ENCODE peak calls at places on chromosomes 4 and X, in four cellular contexts. E is LoVo, I is testis, Z is endothelial cell. D is an unnamed sample.

GRCh38 chr4:149371021-149371420 is 444.6 kb downstream of the IQCM start:
- DNase-seq in Z (no peak), E (peak), I (peak), D (peak)

GRCh38 chr4:40492747-40493146 is 136.9 kb downstream of the RBM47 start:
- DNase-seq in E (no peak), I (no peak), Z (no peak), D (no peak)

GRCh38 chrX:20454117-20454516 is 187.4 kb upstream of the RPS6KA3 start:
- DNase-seq in E (no peak), I (no peak), Z (no peak), D (no peak)

GRCh38 chr4:61532324-61532723 is 332.2 kb downstream of the ADGRL3 start:
- DNase-seq in E (no peak), Z (no peak), I (no peak), D (no peak)

GRCh38 chr4:6198278-6198677 is 2.1 kb downstream of the JAKMIP1 start:
- DNase-seq in Z (no peak), E (no peak), I (no peak), D (no peak)

GRCh38 chr4:142091085-142091513 is 454.7 kb downstream of the IL15 start:
- DNase-seq in Z (no peak), I (peak), E (no peak), D (peak)

GRCh38 chr4:157912212-157912611 is 260.6 kb downstream of the GASK1B start:
- DNase-seq in Z (no peak), I (no peak), E (no peak), D (no peak)

GRCh38 chr4:141898336-141898735 is 262.0 kb downstream of the IL15 start:
- DNase-seq in E (no peak), Z (no peak), I (no peak), D (no peak)

GRCh38 chr4:101284546-101284945 is 62.8 kb downstream of the PPP3CA start:
- DNase-seq in I (no peak), Z (no peak), E (no peak), D (no peak)

GRCh38 chr4:100935090-100935489 is 412.2 kb downstream of the PPP3CA start:
- DNase-seq in I (peak), Z (no peak), E (no peak), D (no peak)

GRCh38 chrX:145631461-145631951 is 186.1 kb upstream of the SLITRK2 start:
- DNase-seq in I (peak), Z (no peak), E (no peak), D (no peak)

GRCh38 chrX:12210921-12211320 is 72.6 kb downstream of the FRMPD4 start:
- DNase-seq in E (peak), Z (no peak), I (no peak), D (no peak)

GRCh38 chr4:139229534-139230039 is 50.4 kb downstream of the MGARP start:
- DNase-seq in Z (no peak), E (peak), I (peak), D (no peak)

GRCh38 chr4:179595671-179596410 is 2153.6 kb upstream of the AGA start:
- DNase-seq in Z (no peak), E (no peak), I (no peak), D (no peak)

GRCh38 chr4:108849611-108850406 is 87.0 kb upstream of the ETNPPL start:
- DNase-seq in E (no peak), I (no peak), Z (no peak), D (no peak)

GRCh38 chrX:108285361-108285760 is 152.9 kb downstream of the COL4A6 start:
- DNase-seq in I (no peak), E (no peak), Z (no peak), D (no peak)

GRCh38 chr4:102543030-102543505 is 41.9 kb downstream of the NFKB1 start:
- DNase-seq in Z (no peak), E (no peak), I (no peak), D (no peak)

GRCh38 chr4:107862658-107863057 is 37.9 kb downstream of the SGMS2 start:
- DNase-seq in I (no peak), Z (no peak), E (peak), D (no peak)

GRCh38 chrX:109600114-109600710 is 24.8 kb downstream of the KCNE5 start:
- DNase-seq in E (no peak), I (peak), Z (no peak), D (no peak)

GRCh38 chrX:69109706-69110635 is 55.3 kb downstream of the PJA1 start:
- DNase-seq in I (no peak), Z (no peak), E (peak), D (no peak)

GRCh38 chr4:76339364-76339763 is 32.8 kb downstream of the STBD1 start:
- DNase-seq in I (no peak), Z (no peak), E (no peak), D (no peak)

GRCh38 chr4:67106846-67107467 is 438.3 kb downstream of the CENPC start:
- DNase-seq in E (no peak), I (no peak), Z (no peak), D (peak)

GRCh38 chr4:168557658-168558057 is 60.8 kb downstream of the PALLD start:
- DNase-seq in I (no peak), E (no peak), Z (no peak), D (no peak)

GRCh38 chr4:98484031-98484430 is 174.4 kb downstream of the TSPAN5 start:
- DNase-seq in E (no peak), I (no peak), Z (no peak), D (no peak)

GRCh38 chr4:127782025-127782274 is 172 bp upstream of the HSPA4L start:
- DNase-seq in I (peak), E (peak), Z (peak), D (peak)

GRCh38 chr4:108117473-108118182 is 51.1 kb downstream of the LEF1 start:
- DNase-seq in Z (no peak), I (no peak), E (no peak), D (no peak)

D was measured in adrenal gland.